ENCODE peak calls at places on chromosomes 4 and X, in six cellular contexts. A, V, M, P, Y and I are unnamed samples.

GRCh38 chr4:76211769-76212168 is 1.9 kb downstream of the SCARB2 start:
- DNase-seq in P (no peak), A (no peak), M (no peak), V (no peak), Y (no peak), I (no peak)

GRCh38 chr4:130646886-130647285 is 1550.9 kb downstream of the C4orf33 start:
- DNase-seq in A (no peak), V (no peak), P (no peak), Y (no peak), M (no peak), I (no peak)

GRCh38 chr4:124899997-124900396 is 187.5 kb upstream of the ANKRD50 start:
- DNase-seq in Y (no peak), M (no peak), V (no peak), P (no peak), A (no peak), I (no peak)

GRCh38 chrX:123093792-123094191 is 90.3 kb upstream of the GRIA3 start:
- DNase-seq in M (no peak), P (no peak), A (no peak), V (no peak), Y (no peak), I (no peak)

GRCh38 chrX:21745756-21746155 is 12.2 kb downstream of the SMPX start:
- DNase-seq in M (no peak), A (peak), P (peak), V (peak), Y (peak), I (no peak)

GRCh38 chr4:39597695-39598381 is 40.8 kb downstream of the SMIM14 start:
- DNase-seq in A (no peak), P (no peak), M (no peak), V (no peak), Y (no peak), I (no peak)

GRCh38 chr4:11487876-11488545 is 59.3 kb upstream of the HS3ST1 start:
- DNase-seq in P (no peak), Y (no peak), A (no peak), V (no peak), M (no peak), I (no peak)

GRCh38 chr4:25312496-25313193 is at the start of gene ZCCHC4:
- DNase-seq in M (peak), P (peak), V (peak), A (peak), Y (peak), I (peak)

GRCh38 chr4:153643406-153644016 is 40.6 kb upstream of the TLR2 start:
- DNase-seq in M (no peak), V (no peak), Y (no peak), P (no peak), A (peak), I (no peak)

GRCh38 chr4:7769308-7769841 is 170.3 kb downstream of the AFAP1 start:
- DNase-seq in P (no peak), A (no peak), M (no peak), Y (no peak), V (no peak), I (no peak)

GRCh38 chr4:40910706-40911105 is 161.0 kb downstream of the NSUN7 start:
- DNase-seq in A (no peak), P (no peak), M (no peak), V (no peak), Y (no peak), I (no peak)

GRCh38 chrX:110396777-110397176 is 38.1 kb downstream of the RTL9 start:
- DNase-seq in A (no peak), M (no peak), Y (no peak), V (no peak), P (no peak), I (no peak)

GRCh38 chrX:30597258-30598012 is 19.9 kb upstream of the TASL start:
- DNase-seq in P (no peak), V (no peak), M (no peak), Y (no peak), A (no peak), I (no peak)

GRCh38 chr4:154719087-154719486 is 24.7 kb upstream of the LRAT start:
- DNase-seq in A (no peak), V (no peak), Y (no peak), P (no peak), M (no peak), I (no peak)

GRCh38 chr4:28378109-28378830 is 1517.6 kb downstream of the STIM2 start:
- DNase-seq in P (no peak), A (no peak), Y (no peak), V (no peak), M (no peak), I (no peak)

GRCh38 chrX:49995021-49995731 is 72.8 kb downstream of the CLCN5 start:
- DNase-seq in A (no peak), M (no peak), P (no peak), V (no peak), Y (no peak), I (no peak)